ENCODE peak calls at places on chromosomes 7 and 10, in six cellular contexts. One of them, this sample, is unnamed.

GRCh38 chr7:101378808-101379207 is 16.1 kb downstream of the COL26A1 start:
- DNase-seq in AG04450: no peak
- DNase-seq in mucosa of gallbladder: no peak
- DNase-seq in left ventricle myocardium inferior: no peak
- DNase-seq in upper lobe of left lung: no peak
- DNase-seq in tibial nerve: no peak
- DNase-seq in this sample: no peak

GRCh38 chr10:110437761-110438341 is 59.9 kb upstream of the DUSP5 start:
- DNase-seq in AG04450: no peak
- DNase-seq in mucosa of gallbladder: no peak
- DNase-seq in left ventricle myocardium inferior: no peak
- DNase-seq in tibial nerve: no peak
- DNase-seq in upper lobe of left lung: peak
- DNase-seq in this sample: no peak

GRCh38 chr10:44934416-44935200 is 23.5 kb downstream of the TMEM72 start:
- DNase-seq in mucosa of gallbladder: no peak
- DNase-seq in tibial nerve: no peak
- DNase-seq in upper lobe of left lung: peak
- DNase-seq in AG04450: no peak
- DNase-seq in left ventricle myocardium inferior: no peak
- DNase-seq in this sample: peak

GRCh38 chr10:103083266-103083976 is 109.7 kb downstream of the NT5C2 start:
- DNase-seq in mucosa of gallbladder: no peak
- DNase-seq in upper lobe of left lung: no peak
- DNase-seq in left ventricle myocardium inferior: no peak
- DNase-seq in AG04450: no peak
- DNase-seq in tibial nerve: no peak
- DNase-seq in this sample: no peak

GRCh38 chr10:60821661-60822060 is 43.4 kb downstream of the CDK1 start:
- DNase-seq in AG04450: no peak
- DNase-seq in left ventricle myocardium inferior: no peak
- DNase-seq in upper lobe of left lung: no peak
- DNase-seq in tibial nerve: no peak
- DNase-seq in mucosa of gallbladder: no peak
- DNase-seq in this sample: no peak

GRCh38 chr7:101618916-101619315 is 10.2 kb downstream of the MYL10 start:
- DNase-seq in left ventricle myocardium inferior: no peak
- DNase-seq in mucosa of gallbladder: no peak
- DNase-seq in tibial nerve: no peak
- DNase-seq in AG04450: no peak
- DNase-seq in upper lobe of left lung: peak
- DNase-seq in this sample: no peak

GRCh38 chr7:131238260-131238940 is 89.3 kb upstream of the MKLN1 start:
- DNase-seq in tibial nerve: no peak
- DNase-seq in left ventricle myocardium inferior: no peak
- DNase-seq in mucosa of gallbladder: no peak
- DNase-seq in AG04450: no peak
- DNase-seq in upper lobe of left lung: no peak
- DNase-seq in this sample: no peak

GRCh38 chr10:77605466-77605865 is 32.1 kb downstream of the KCNMA1 start:
- DNase-seq in mucosa of gallbladder: no peak
- DNase-seq in upper lobe of left lung: no peak
- DNase-seq in left ventricle myocardium inferior: no peak
- DNase-seq in tibial nerve: no peak
- DNase-seq in AG04450: no peak
- DNase-seq in this sample: no peak

GRCh38 chr10:73940634-73941221 is 29.8 kb downstream of the PLAU start:
- DNase-seq in upper lobe of left lung: peak
- DNase-seq in tibial nerve: peak
- DNase-seq in AG04450: no peak
- DNase-seq in left ventricle myocardium inferior: peak
- DNase-seq in mucosa of gallbladder: peak
- DNase-seq in this sample: peak

GRCh38 chr7:155448632-155449007 is 9.3 kb upstream of the EN2 start:
- DNase-seq in upper lobe of left lung: peak
- DNase-seq in left ventricle myocardium inferior: no peak
- DNase-seq in mucosa of gallbladder: no peak
- DNase-seq in AG04450: no peak
- DNase-seq in tibial nerve: no peak
- DNase-seq in this sample: no peak

GRCh38 chr10:132397671-132398565 is 918 bp downstream of the PWWP2B start:
- DNase-seq in mucosa of gallbladder: peak
- DNase-seq in left ventricle myocardium inferior: peak
- DNase-seq in AG04450: no peak
- DNase-seq in tibial nerve: no peak
- DNase-seq in upper lobe of left lung: peak
- DNase-seq in this sample: peak

GRCh38 chr10:35135861-35136260 is 9.2 kb downstream of the CREM start:
- DNase-seq in mucosa of gallbladder: no peak
- DNase-seq in tibial nerve: no peak
- DNase-seq in AG04450: no peak
- DNase-seq in left ventricle myocardium inferior: no peak
- DNase-seq in upper lobe of left lung: no peak
- DNase-seq in this sample: no peak

GRCh38 chr10:68192113-68192512 is 39.8 kb downstream of the ATOH7 start:
- DNase-seq in AG04450: no peak
- DNase-seq in left ventricle myocardium inferior: no peak
- DNase-seq in upper lobe of left lung: no peak
- DNase-seq in tibial nerve: no peak
- DNase-seq in mucosa of gallbladder: no peak
- DNase-seq in this sample: no peak

GRCh38 chr7:101596898-101597297 is 32.2 kb downstream of the MYL10 start:
- DNase-seq in AG04450: no peak
- DNase-seq in tibial nerve: no peak
- DNase-seq in upper lobe of left lung: no peak
- DNase-seq in mucosa of gallbladder: no peak
- DNase-seq in left ventricle myocardium inferior: no peak
- DNase-seq in this sample: no peak

GRCh38 chr7:105854516-105854915 is 21.9 kb downstream of the ATXN7L1 start:
- DNase-seq in left ventricle myocardium inferior: no peak
- DNase-seq in upper lobe of left lung: no peak
- DNase-seq in tibial nerve: no peak
- DNase-seq in AG04450: no peak
- DNase-seq in mucosa of gallbladder: no peak
- DNase-seq in this sample: no peak

GRCh38 chr7:7565746-7566650 is 686 bp upstream of the MIOS start:
- DNase-seq in upper lobe of left lung: peak
- DNase-seq in mucosa of gallbladder: no peak
- DNase-seq in AG04450: no peak
- DNase-seq in tibial nerve: no peak
- DNase-seq in left ventricle myocardium inferior: no peak
- DNase-seq in this sample: no peak

GRCh38 chr10:44627591-44628354 is 242.9 kb upstream of the CXCL12 start:
- DNase-seq in AG04450: peak
- DNase-seq in tibial nerve: no peak
- DNase-seq in mucosa of gallbladder: no peak
- DNase-seq in upper lobe of left lung: no peak
- DNase-seq in left ventricle myocardium inferior: no peak
- DNase-seq in this sample: peak

GRCh38 chr10:117318909-117319308 is 56.3 kb downstream of the PDZD8 start:
- DNase-seq in AG04450: no peak
- DNase-seq in left ventricle myocardium inferior: no peak
- DNase-seq in mucosa of gallbladder: no peak
- DNase-seq in upper lobe of left lung: no peak
- DNase-seq in tibial nerve: no peak
- DNase-seq in this sample: no peak

GRCh38 chr10:121527690-121528089 is 70.6 kb downstream of the FGFR2 start:
- DNase-seq in AG04450: no peak
- DNase-seq in upper lobe of left lung: no peak
- DNase-seq in mucosa of gallbladder: peak
- DNase-seq in tibial nerve: no peak
- DNase-seq in left ventricle myocardium inferior: no peak
- DNase-seq in this sample: no peak

GRCh38 chr7:112150823-112151641 is 55.2 kb downstream of the DOCK4 start:
- DNase-seq in left ventricle myocardium inferior: no peak
- DNase-seq in AG04450: no peak
- DNase-seq in tibial nerve: no peak
- DNase-seq in mucosa of gallbladder: no peak
- DNase-seq in upper lobe of left lung: no peak
- DNase-seq in this sample: no peak

GRCh38 chr10:44801383-44802327 is 109.5 kb upstream of the TMEM72 start:
- DNase-seq in upper lobe of left lung: peak
- DNase-seq in left ventricle myocardium inferior: peak
- DNase-seq in mucosa of gallbladder: peak
- DNase-seq in tibial nerve: peak
- DNase-seq in AG04450: peak
- DNase-seq in this sample: peak

This sample was measured in left cardiac atrium.